ENCODE peak calls at places on chromosomes 12 and 14, in four cellular contexts. One of them, this sample, is unnamed.
A peak's percentile ranks its signal among the peaks of the same experiment; 100 is the strongest.

GRCh38 chr12:86917121-86917520 is 660.9 kb upstream of the MGAT4C start:
- DNase-seq in adipocyte: no peak
- DNase-seq in CD4-positive, alpha-beta T cell: no peak
- DNase-seq in iPS DF 6.9: no peak
- DNase-seq in this sample: no peak

GRCh38 chr14:99211410-99211809 is 60.6 kb downstream of the BCL11B start:
- DNase-seq in adipocyte: no peak
- DNase-seq in iPS DF 6.9: no peak
- DNase-seq in CD4-positive, alpha-beta T cell: no peak
- DNase-seq in this sample: no peak

GRCh38 chr14:104420990-104421389 is 158.6 kb upstream of the C14orf180 start:
- DNase-seq in adipocyte: no peak
- DNase-seq in CD4-positive, alpha-beta T cell: no peak
- DNase-seq in iPS DF 6.9: no peak
- DNase-seq in this sample: no peak

GRCh38 chr12:39616251-39616650 is 3.4 kb downstream of the ABCD2 start:
- DNase-seq in adipocyte: no peak
- DNase-seq in CD4-positive, alpha-beta T cell: no peak
- DNase-seq in iPS DF 6.9: no peak
- DNase-seq in this sample: no peak

GRCh38 chr12:1356285-1356684 is 238.1 kb downstream of the FBXL14 start:
- DNase-seq in iPS DF 6.9: no peak
- DNase-seq in CD4-positive, alpha-beta T cell: no peak
- DNase-seq in adipocyte: no peak
- DNase-seq in this sample: no peak

GRCh38 chr12:59040043-59040442 is 119.7 kb upstream of the LRIG3 start:
- DNase-seq in iPS DF 6.9: no peak
- DNase-seq in adipocyte: no peak
- DNase-seq in CD4-positive, alpha-beta T cell: no peak
- DNase-seq in this sample: no peak

GRCh38 chr12:27561535-27562350 is 37.7 kb downstream of the PPFIBP1 start:
- DNase-seq in iPS DF 6.9: no peak
- DNase-seq in CD4-positive, alpha-beta T cell: no peak
- DNase-seq in adipocyte: no peak
- DNase-seq in this sample: no peak

GRCh38 chr12:123078114-123078465 is 72.8 kb downstream of the PITPNM2 start:
- DNase-seq in adipocyte: no peak
- DNase-seq in iPS DF 6.9: no peak
- DNase-seq in CD4-positive, alpha-beta T cell: no peak
- DNase-seq in this sample: no peak

GRCh38 chr14:55867726-55868125 is 250.5 kb upstream of the PELI2 start:
- DNase-seq in adipocyte: peak; percentile 61
- DNase-seq in CD4-positive, alpha-beta T cell: no peak
- DNase-seq in iPS DF 6.9: no peak
- DNase-seq in this sample: no peak

GRCh38 chr14:21494902-21495762 is 16.0 kb downstream of the METTL3 start:
- DNase-seq in adipocyte: peak; percentile 53
- DNase-seq in CD4-positive, alpha-beta T cell: no peak
- DNase-seq in iPS DF 6.9: no peak
- DNase-seq in this sample: no peak

DNA sequence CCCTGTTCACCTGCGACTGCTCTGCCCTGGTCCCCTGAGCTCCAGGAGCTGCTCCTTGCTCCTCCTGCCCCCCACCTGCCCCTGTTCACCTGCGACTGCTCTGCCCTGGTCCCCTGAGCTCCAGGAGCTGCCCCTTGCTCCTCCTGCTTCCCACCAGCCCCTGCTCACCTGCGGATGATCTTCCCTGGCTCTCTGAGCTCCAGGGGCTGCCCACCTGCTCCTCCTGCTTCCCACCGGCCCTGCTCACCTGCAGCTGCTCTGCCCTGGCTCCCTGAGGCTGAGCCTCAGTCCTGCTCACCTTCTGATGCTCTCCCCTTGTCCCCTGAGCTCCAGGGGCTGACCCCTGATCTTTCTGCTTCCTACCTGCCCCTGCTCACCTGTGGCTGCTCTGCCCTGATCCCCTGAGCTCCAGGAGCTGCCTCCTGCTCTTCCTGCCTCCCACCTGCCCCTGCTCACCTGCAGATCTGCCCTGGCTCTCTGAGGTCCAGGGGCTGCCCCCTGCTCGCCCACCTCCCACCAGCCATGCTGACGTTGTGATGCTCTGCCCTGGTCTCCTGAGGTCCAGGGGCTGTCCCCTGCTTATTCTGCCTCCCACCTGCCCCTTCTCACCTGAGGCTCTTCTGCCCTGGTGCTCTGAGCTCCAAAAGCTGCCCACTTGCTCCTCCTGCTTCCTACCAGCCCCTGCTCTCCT is 219.2 kb downstream of the TMEM121 start:
- DNase-seq in iPS DF 6.9: no peak
- DNase-seq in CD4-positive, alpha-beta T cell: no peak
- DNase-seq in adipocyte: no peak
- DNase-seq in this sample: no peak
- H3K9me3 ChIP-seq in iPS DF 6.9: peaks cover 10% of the 10 kb centered on the region
- H3K9me3 ChIP-seq in CD4-positive, alpha-beta T cell: no peaks in the 10 kb centered on the region
- H3K9me3 ChIP-seq in adipocyte: no peaks in the 10 kb centered on the region
- H3K9me3 ChIP-seq in this sample: no peaks in the 10 kb centered on the region

GRCh38 chr12:80781313-80781712 is 64.6 kb downstream of the MYF5 start:
- DNase-seq in iPS DF 6.9: no peak
- DNase-seq in CD4-positive, alpha-beta T cell: no peak
- DNase-seq in adipocyte: no peak
- DNase-seq in this sample: no peak
- H3K9me3 ChIP-seq in iPS DF 6.9: no peaks in the 10 kb centered on the region
- H3K9me3 ChIP-seq in CD4-positive, alpha-beta T cell: no peaks in the 10 kb centered on the region
- H3K9me3 ChIP-seq in adipocyte: no peaks in the 10 kb centered on the region
- H3K9me3 ChIP-seq in this sample: no peaks in the 10 kb centered on the region

DNA sequence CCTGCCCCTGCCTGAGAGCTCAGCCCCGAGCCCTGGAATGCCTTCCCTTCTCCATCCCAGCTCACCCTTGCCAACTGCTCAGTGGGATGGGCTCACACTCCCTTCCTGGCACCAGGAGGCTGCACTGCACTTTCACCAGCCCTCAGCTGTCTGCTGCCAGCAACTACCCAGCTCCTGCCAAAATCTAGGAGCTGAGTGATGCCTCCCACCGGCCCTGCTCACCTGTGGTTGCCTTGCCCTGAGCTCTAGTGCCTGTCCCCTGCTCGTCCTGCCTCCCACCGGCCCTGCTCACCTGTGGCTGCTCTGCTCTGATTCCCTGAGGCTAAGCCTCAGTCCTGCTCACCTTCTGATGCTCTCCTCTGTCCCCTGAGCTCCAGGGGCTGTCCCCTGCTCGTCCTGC is 119.8 kb downstream of the TMEM121 start:
- DNase-seq in iPS DF 6.9: no peak
- DNase-seq in adipocyte: no peak
- DNase-seq in CD4-positive, alpha-beta T cell: no peak
- DNase-seq in this sample: no peak
- H3K9me3 ChIP-seq in iPS DF 6.9: peaks cover 21% of the 10 kb centered on the region
- H3K9me3 ChIP-seq in adipocyte: no peaks in the 10 kb centered on the region
- H3K9me3 ChIP-seq in CD4-positive, alpha-beta T cell: no peaks in the 10 kb centered on the region
- H3K9me3 ChIP-seq in this sample: no peaks in the 10 kb centered on the region

DNA sequence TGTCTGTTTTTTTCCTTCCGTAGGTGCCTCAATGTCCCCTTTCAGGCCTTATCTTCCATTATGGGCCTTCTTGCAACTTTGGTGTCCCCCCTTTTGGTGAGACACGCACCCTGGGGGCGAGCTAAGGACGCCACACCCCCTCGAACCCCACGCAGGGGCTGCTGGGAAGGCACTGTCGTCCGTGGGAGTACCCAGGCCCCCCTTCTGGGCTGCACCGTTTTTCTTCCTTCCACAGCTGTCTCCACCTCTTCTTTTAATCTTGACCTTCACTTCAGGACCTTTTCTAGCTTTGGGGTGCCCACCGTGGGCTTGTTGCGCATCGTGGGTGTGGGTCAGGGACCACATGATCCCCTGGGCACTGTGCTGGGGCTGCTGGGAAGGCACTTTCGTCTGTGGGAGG is 271.8 kb downstream of the ALG10 start:
- DNase-seq in CD4-positive, alpha-beta T cell: no peak
- DNase-seq in adipocyte: no peak
- DNase-seq in iPS DF 6.9: no peak
- DNase-seq in this sample: no peak
- H3K9me3 ChIP-seq in CD4-positive, alpha-beta T cell: peaks cover 10% of the 10 kb centered on the region
- H3K9me3 ChIP-seq in adipocyte: no peaks in the 10 kb centered on the region
- H3K9me3 ChIP-seq in iPS DF 6.9: peaks cover 35% of the 10 kb centered on the region
- H3K9me3 ChIP-seq in this sample: no peaks in the 10 kb centered on the region

GRCh38 chr12:133010657-133011297 is 24.6 kb downstream of the ZNF26 start:
- DNase-seq in iPS DF 6.9: no peak
- DNase-seq in adipocyte: no peak
- DNase-seq in CD4-positive, alpha-beta T cell: no peak
- DNase-seq in this sample: no peak
- H3K9me3 ChIP-seq in iPS DF 6.9: peaks cover 10% of the 10 kb centered on the region
- H3K9me3 ChIP-seq in adipocyte: peaks cover 97% of the 10 kb centered on the region
- H3K9me3 ChIP-seq in CD4-positive, alpha-beta T cell: peaks cover 100% of the 10 kb centered on the region
- H3K9me3 ChIP-seq in this sample: peaks cover 76% of the 10 kb centered on the region

GRCh38 chr12:133180669-133181068 is 626 bp upstream of the ZNF268 start:
- DNase-seq in CD4-positive, alpha-beta T cell: no peak
- DNase-seq in iPS DF 6.9: no peak
- DNase-seq in adipocyte: no peak
- DNase-seq in this sample: no peak

GRCh38 chr12:133181238-133181959 is at the start of gene ZNF268:
- DNase-seq in CD4-positive, alpha-beta T cell: peak; percentile 83
- DNase-seq in adipocyte: peak; percentile 97
- DNase-seq in iPS DF 6.9: peak; percentile 88
- DNase-seq in this sample: peak; percentile 65
- H3K9me3 ChIP-seq in CD4-positive, alpha-beta T cell: peaks cover 40% of the 10 kb centered on the region
- H3K9me3 ChIP-seq in adipocyte: peaks cover 53% of the 10 kb centered on the region
- H3K9me3 ChIP-seq in iPS DF 6.9: peaks cover 3% of the 10 kb centered on the region
- H3K9me3 ChIP-seq in this sample: peaks cover 8% of the 10 kb centered on the region